ENCODE peak calls at places on chromosomes 11 and 22, in four cellular contexts. S is H1, Q is K562, K is HepG2. B is an unnamed sample.
A peak's percentile ranks its signal among the peaks of the same experiment; 100 is the strongest.

GRCh38 chr22:20991252-20992055 is 9.4 kb downstream of the LZTR1 start:
- DNase-seq in Q (no peak), K (no peak), S (no peak), B (no peak)

GRCh38 chr11:31240340-31240904 is 129.1 kb downstream of the DCDC1 start:
- DNase-seq in Q (peak; percentile 27), K (peak; percentile 59), S (no peak), B (no peak)

GRCh38 chr22:30940655-30941362 is 27.8 kb downstream of the MORC2 start:
- DNase-seq in Q (no peak), S (no peak), K (no peak), B (no peak)

GRCh38 chr11:111775024-111775710 is 9.0 kb upstream of the PPP2R1B start:
- DNase-seq in S (no peak), Q (no peak), K (no peak), B (no peak)

GRCh38 chr22:27801197-27801615 is 350 bp downstream of the MN1 start:
- DNase-seq in K (no peak), S (peak; percentile 81), Q (peak; percentile 13), B (no peak)

GRCh38 chr11:18367431-18367830 is 26.9 kb upstream of the LDHA start:
- DNase-seq in Q (no peak), K (no peak), S (no peak), B (no peak)

GRCh38 chr11:122128146-122128545 is 12.1 kb upstream of the BLID start:
- DNase-seq in S (no peak), Q (no peak), K (no peak), B (no peak)

GRCh38 chr11:37320921-37321320 is 722.9 kb upstream of the RAG2 start:
- DNase-seq in K (no peak), S (no peak), Q (no peak), B (no peak)

GRCh38 chr22:17954200-17954859 is 70.0 kb downstream of the MICAL3 start:
- DNase-seq in K (peak; percentile 81), S (no peak), Q (no peak), B (no peak)

GRCh38 chr11:43735931-43736330 is 55.4 kb downstream of the HSD17B12 start:
- DNase-seq in Q (no peak), K (no peak), S (no peak), B (no peak)

DNA sequence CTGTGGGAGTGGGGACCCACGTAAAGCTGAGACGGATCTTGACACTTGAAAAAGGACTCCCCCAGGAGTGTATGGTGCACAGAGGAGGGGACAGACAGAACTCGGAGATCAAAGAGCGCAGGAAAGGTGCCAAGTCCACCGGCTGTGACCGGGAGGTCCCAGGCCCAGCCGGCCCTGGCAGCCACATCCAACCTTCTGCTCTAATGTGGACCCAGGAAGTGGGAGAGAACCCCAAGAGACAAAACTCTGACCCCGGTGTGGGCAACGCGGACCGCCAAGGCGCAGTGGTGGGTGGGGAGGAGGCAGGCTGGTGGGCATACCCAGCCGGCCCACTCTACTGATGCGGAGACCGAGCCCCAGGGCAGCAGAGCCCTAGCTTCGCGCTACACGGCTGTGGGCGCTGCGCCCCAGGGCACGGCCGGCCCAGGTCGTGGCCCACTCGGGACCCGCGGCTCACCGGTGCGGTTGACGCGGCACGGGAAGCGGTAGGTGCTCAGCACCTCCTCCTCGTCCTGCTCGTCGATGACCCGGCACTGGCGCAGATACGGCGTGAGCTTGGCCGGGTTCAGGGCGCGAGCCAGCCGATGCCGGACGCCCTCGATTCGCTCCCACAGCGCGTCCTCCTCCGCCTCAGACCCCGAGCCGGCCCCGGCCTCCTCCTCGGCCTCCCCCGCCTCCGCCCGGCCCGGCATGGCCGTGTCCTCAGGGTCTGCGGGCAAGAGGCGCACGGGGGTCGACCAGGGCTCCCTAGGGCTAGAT is 527 bp downstream of the CARD10 start:
- DNase-seq in Q (no peak), K (no peak), S (peak; percentile 75), B (no peak)
- TF ChIP-seq EZH2 in Q (no peak), K (no peak), S (peak; percentile 63), B (no peak)

GRCh38 chr11:107357877-107358276 is 99.7 kb downstream of the CWF19L2 start:
- DNase-seq in S (no peak), K (no peak), Q (no peak), B (no peak)
- TF ChIP-seq GABPA in S (no peak), K (no peak), Q (no peak), B (no peak)

DNA sequence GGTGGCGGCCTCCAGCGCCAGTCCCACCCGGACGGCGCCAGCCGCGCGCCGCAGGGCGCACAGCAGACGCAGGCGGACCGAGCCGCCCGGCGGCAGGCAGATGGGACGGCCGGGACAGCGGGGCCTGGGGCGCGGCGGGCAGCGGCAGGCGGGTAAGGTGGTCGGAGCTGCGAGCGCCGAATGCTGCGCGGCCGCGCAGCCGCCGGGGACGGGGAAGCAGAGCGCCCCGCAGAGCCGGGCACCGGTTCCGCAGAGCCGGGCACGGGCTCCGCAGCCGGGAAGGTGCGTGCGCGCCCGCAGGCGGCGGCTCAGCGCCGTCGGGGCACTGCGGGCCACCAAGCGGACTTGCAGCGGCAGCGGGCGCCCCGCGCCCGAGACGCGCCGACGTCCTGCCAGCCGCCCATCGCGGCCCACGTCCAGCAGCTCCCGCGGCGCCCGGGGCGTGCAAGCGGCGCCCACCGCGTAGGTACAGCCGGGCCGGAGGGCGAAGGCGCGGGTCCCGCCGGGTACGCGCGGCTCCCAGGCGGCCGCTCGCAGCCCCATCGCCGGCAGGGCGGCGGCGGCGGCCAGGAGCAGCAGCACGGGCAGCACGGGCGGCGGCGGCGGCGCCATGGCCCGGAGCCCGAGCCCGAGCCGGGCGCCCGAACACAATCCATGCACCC is 730 bp downstream of the CELSR1 start:
- DNase-seq in S (peak; percentile 64), Q (no peak), K (no peak), B (no peak)
- TF ChIP-seq EZH2 in S (peak; percentile 37), Q (no peak), K (no peak), B (no peak)

DNA sequence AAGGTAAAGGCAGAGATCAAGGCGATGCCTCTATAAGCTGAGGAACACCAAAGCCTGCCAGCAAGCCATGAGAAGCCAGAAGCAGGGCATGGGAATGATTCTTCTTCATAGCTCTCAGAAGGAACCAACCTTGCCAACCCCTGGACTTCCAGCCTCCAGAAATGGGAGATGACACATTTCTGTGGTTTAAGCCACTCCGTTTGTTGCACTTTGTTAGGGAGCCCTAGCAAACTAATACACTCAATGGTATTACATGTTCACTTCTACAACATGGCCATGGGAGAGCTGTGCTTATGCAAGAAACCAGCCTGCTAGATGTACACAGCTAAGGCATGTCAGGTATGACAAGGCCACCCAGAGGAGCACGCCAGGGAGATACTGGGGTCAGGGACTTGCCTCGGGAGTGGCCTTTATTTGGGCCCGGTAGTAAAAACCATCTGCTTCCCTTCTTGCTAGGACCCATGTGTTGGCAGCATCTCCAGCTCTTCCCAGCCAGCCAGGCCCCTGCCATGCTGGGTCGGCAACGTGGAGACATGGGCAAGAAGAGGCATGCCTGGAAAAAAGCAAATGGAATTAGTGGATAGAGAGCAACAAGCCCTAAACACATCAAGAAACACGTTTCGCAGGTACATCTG is 3.6 kb downstream of the C11orf16 start:
- DNase-seq in K (peak; percentile 48), S (no peak), Q (no peak), B (no peak)
- TF ChIP-seq GABPA in K (no peak), S (no peak), Q (no peak), B (no peak)

GRCh38 chr11:128687321-128687720 is 6.6 kb upstream of the FLI1 start:
- DNase-seq in Q (peak; percentile 24), K (no peak), S (peak; percentile 82), B (no peak)

GRCh38 chr11:128685383-128686044 is 8.4 kb upstream of the FLI1 start:
- DNase-seq in K (no peak), S (no peak), Q (no peak), B (no peak)

GRCh38 chr11:128688031-128688713 is 5.7 kb upstream of the FLI1 start:
- DNase-seq in Q (no peak), S (peak; percentile 71), K (no peak), B (no peak)

GRCh38 chr11:128686045-128686741 is 7.7 kb upstream of the FLI1 start:
- DNase-seq in Q (no peak), K (no peak), S (peak; percentile 74), B (no peak)

GRCh38 chr11:128686745-128687177 is 7.1 kb upstream of the FLI1 start:
- DNase-seq in Q (no peak), K (no peak), S (peak; percentile 71), B (no peak)
- TF ChIP-seq EZH2 in Q (no peak), K (no peak), S (peak; percentile 1), B (no peak)

GRCh38 chr11:57434640-57435546 is 8.0 kb upstream of the SLC43A3 start:
- DNase-seq in K (peak; percentile 94), Q (no peak), S (no peak), B (no peak)
- TF ChIP-seq GABPA in K (no peak), Q (no peak), S (no peak), B (no peak)

DNA sequence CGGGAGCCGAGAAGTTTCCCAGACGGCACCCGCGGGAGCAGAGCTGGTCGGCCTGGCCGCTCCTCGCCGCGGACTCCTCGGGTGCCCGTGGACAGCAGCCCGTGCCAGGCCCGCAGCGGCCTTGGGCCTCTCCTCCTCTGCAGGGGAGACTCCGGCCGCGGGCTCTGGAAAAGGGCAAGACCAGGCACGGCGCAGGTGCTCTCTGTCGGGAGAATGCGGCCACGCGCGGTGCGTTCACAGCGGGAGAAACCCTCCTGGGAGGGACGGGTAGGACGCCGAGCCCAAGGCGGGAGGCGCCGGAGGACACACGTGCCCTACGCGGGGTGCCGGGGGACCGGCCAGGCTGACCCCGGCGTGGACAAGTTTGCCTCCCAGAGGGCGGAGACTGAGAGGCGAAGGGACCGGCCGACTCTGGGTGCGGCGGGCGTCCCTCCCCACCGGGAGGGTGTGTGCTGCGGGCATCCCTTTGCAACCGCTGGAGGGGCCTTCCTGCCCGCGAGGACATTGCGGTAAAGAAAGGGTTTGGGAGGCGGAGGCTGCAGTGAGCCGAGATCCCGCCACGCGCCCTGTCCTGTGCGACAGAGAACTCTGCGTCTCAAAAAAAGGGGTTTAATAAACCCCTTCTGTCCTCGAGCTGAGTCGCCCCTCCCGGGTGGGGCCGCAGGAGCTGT is 2.3 kb downstream of the IFITM1 start:
- DNase-seq in K (no peak), S (peak; percentile 64), Q (peak; percentile 46), B (no peak)
- TF ChIP-seq EZH2 in K (no peak), S (no peak), Q (no peak), B (no peak)

GRCh38 chr11:134004406-134005197 is 47.8 kb upstream of the IGSF9B start:
- DNase-seq in S (no peak), K (no peak), Q (no peak), B (no peak)
- TF ChIP-seq GABPA in S (no peak), K (no peak), Q (no peak), B (no peak)

GRCh38 chr11:1909524-1909923 is 10.0 kb upstream of the TNNT3 start:
- DNase-seq in Q (no peak), S (no peak), K (no peak), B (no peak)
- TF ChIP-seq EZH2 in Q (no peak), S (no peak), K (no peak), B (no peak)

B was measured in GM12878.